ENCODE peak calls at places on chromosome 7, in four cellular contexts. P, X, C and B are unnamed samples.

GRCh38 chr7:73623798-73624668 is at the start of gene MLXIPL:
- DNase-seq in X (no peak), P (peak; percentile 28), C (peak; percentile 96), B (peak; percentile 91)

GRCh38 chr7:76257973-76258372 is 44.5 kb upstream of the HSPB1 start:
- DNase-seq in P (no peak), X (no peak), C (no peak), B (no peak)

GRCh38 chr7:525740-526139 is 6.1 kb upstream of the PDGFA start:
- DNase-seq in C (no peak), P (no peak), X (no peak), B (no peak)

GRCh38 chr7:107045195-107045960 is 873 bp downstream of the PRKAR2B start:
- DNase-seq in P (peak; percentile 33), X (no peak), C (no peak), B (no peak)

GRCh38 chr7:94080551-94080950 is 76.4 kb upstream of the BET1 start:
- DNase-seq in C (no peak), P (no peak), X (no peak), B (no peak)

GRCh38 chr7:117072620-117073118 is 119.4 kb downstream of the ST7 start:
- DNase-seq in P (no peak), C (no peak), X (no peak), B (peak; percentile 25)

GRCh38 chr7:50662059-50662689 is 97.0 kb upstream of the DDC start:
- DNase-seq in P (no peak), C (no peak), X (no peak), B (no peak)

GRCh38 chr7:157797361-157797760 is 460.6 kb downstream of the DNAJB6 start:
- DNase-seq in P (no peak), X (no peak), C (no peak), B (no peak)

GRCh38 chr7:140000666-140001268 is 62.0 kb downstream of the PARP12 start:
- DNase-seq in P (no peak), C (no peak), X (no peak), B (no peak)

GRCh38 chr7:40583653-40584424 is 449.0 kb downstream of the SUGCT start:
- DNase-seq in C (no peak), P (no peak), X (no peak), B (no peak)

GRCh38 chr7:56083150-56083785 is 9.5 kb downstream of the PHKG1 start:
- DNase-seq in C (no peak), P (no peak), X (no peak), B (no peak)

GRCh38 chr7:118844748-118845147 is 620.2 kb downstream of the ANKRD7 start:
- DNase-seq in C (no peak), X (no peak), P (no peak), B (no peak)

GRCh38 chr7:108454674-108455523 is 1.3 kb downstream of the NRCAM start:
- DNase-seq in C (peak; percentile 41), X (no peak), P (no peak), B (no peak)

GRCh38 chr7:149495785-149496641 is 1.6 kb downstream of the ZNF746 start:
- DNase-seq in P (peak; percentile 1), X (no peak), C (peak; percentile 76), B (peak; percentile 62)

GRCh38 chr7:159020987-159021386 is 123.7 kb downstream of the VIPR2 start:
- DNase-seq in P (no peak), C (no peak), X (no peak), B (no peak)

GRCh38 chr7:41637051-41637450 is 65.8 kb downstream of the INHBA start:
- DNase-seq in C (no peak), X (no peak), P (no peak), B (no peak)

GRCh38 chr7:32481921-32482320 is 8.3 kb downstream of the LSM5 start:
- DNase-seq in P (peak; percentile 4), X (no peak), C (no peak), B (no peak)

GRCh38 chr7:122225874-122226273 is 78.7 kb downstream of the FEZF1 start:
- DNase-seq in X (no peak), C (no peak), P (no peak), B (no peak)

GRCh38 chr7:101817930-101818698 is 688 bp downstream of the CUX1 start:
- DNase-seq in C (no peak), P (peak; percentile 43), X (no peak), B (no peak)